ENCODE peak calls at places on chromosomes 5 and 9, in four cellular contexts. V, W, T and D are unnamed samples.

GRCh38 chr5:137834498-137834897 is 33.2 kb upstream of the MYOT start:
- DNase-seq in V (no peak), W (no peak), T (no peak), D (no peak)

GRCh38 chr5:108472237-108472636 is 90.3 kb upstream of the FBXL17 start:
- DNase-seq in V (peak; percentile 51), W (no peak), T (no peak), D (no peak)

GRCh38 chr9:84953797-84954695 is 284.5 kb downstream of the NTRK2 start:
- DNase-seq in V (peak; percentile 1), W (peak; percentile 10), T (peak; percentile 77), D (peak; percentile 60)

GRCh38 chr5:140926211-140926902 is at the start of gene PCDHAC1:
- DNase-seq in V (no peak), W (no peak), T (peak; percentile 78), D (peak; percentile 85)

GRCh38 chr9:135978650-135979461 is 17.7 kb upstream of the UBAC1 start:
- DNase-seq in V (no peak), W (no peak), T (no peak), D (no peak)

GRCh38 chr5:89346573-89346972 is 463.6 kb upstream of the MEF2C start:
- DNase-seq in V (peak; percentile 4), W (no peak), T (no peak), D (no peak)

GRCh38 chr5:157109744-157110143 is 900 bp upstream of the HAVCR2 start:
- DNase-seq in V (no peak), W (no peak), T (no peak), D (no peak)

GRCh38 chr9:132239518-132239917 is 77.7 kb downstream of the NTNG2 start:
- DNase-seq in V (no peak), W (no peak), T (no peak), D (no peak)

GRCh38 chr9:83019246-83019645 is 43.7 kb downstream of the RASEF start:
- DNase-seq in V (no peak), W (no peak), T (no peak), D (no peak)

GRCh38 chr5:9544502-9545300 is 1.2 kb downstream of the SEMA5A start:
- DNase-seq in V (peak; percentile 80), W (peak; percentile 91), T (peak; percentile 85), D (peak; percentile 89)

GRCh38 chr9:100428871-100429654 is 2.1 kb downstream of the MSANTD3 start:
- DNase-seq in V (peak; percentile 100), W (peak; percentile 93), T (no peak), D (no peak)

GRCh38 chr5:168669668-168670378 is 90.7 kb upstream of the PANK3 start:
- DNase-seq in V (no peak), W (no peak), T (no peak), D (no peak)

GRCh38 chr5:125357660-125358059 is 611.2 kb upstream of the ZNF608 start:
- DNase-seq in V (no peak), W (no peak), T (no peak), D (no peak)

GRCh38 chr5:1184481-1184880 is 16.9 kb upstream of the SLC6A19 start:
- DNase-seq in V (no peak), W (no peak), T (peak; percentile 20), D (no peak)

GRCh38 chr9:91198405-91198804 is 163.3 kb downstream of the AUH start:
- DNase-seq in V (no peak), W (no peak), T (no peak), D (no peak)

GRCh38 chr9:18490591-18491370 is 16.8 kb downstream of the ADAMTSL1 start:
- DNase-seq in V (peak; percentile 99), W (peak; percentile 76), T (peak; percentile 80), D (no peak)

GRCh38 chr5:135829681-135830383 is 4.6 kb upstream of the SLC25A48 start:
- DNase-seq in V (peak; percentile 31), W (peak; percentile 66), T (peak; percentile 61), D (peak; percentile 62)

GRCh38 chr5:66982514-66982913 is 214.1 kb downstream of the CD180 start:
- DNase-seq in V (no peak), W (no peak), T (no peak), D (no peak)

GRCh38 chr5:154242964-154243376 is 52.4 kb downstream of the GALNT10 start:
- DNase-seq in V (no peak), W (no peak), T (no peak), D (no peak)

GRCh38 chr9:129619787-129620668 is 873 bp downstream of the C9orf50 start:
- DNase-seq in V (peak; percentile 34), W (no peak), T (no peak), D (no peak)

GRCh38 chr5:155700333-155700732 is 626.6 kb upstream of the SGCD start:
- DNase-seq in V (no peak), W (no peak), T (no peak), D (no peak)

GRCh38 chr9:4012446-4012845 is 287.4 kb downstream of the GLIS3 start:
- DNase-seq in V (no peak), W (no peak), T (no peak), D (no peak)

GRCh38 chr9:89096807-89097206 is 81.8 kb downstream of the SHC3 start:
- DNase-seq in V (no peak), W (no peak), T (no peak), D (no peak)
- H3K4me1 ChIP-seq in V (peaks cover 9% of the 10 kb centered on the region), W (peaks cover 7% of the 10 kb centered on the region), T (no peaks in the 10 kb centered on the region), D (no peaks in the 10 kb centered on the region)

GRCh38 chr5:79653843-79654242 is 35.8 kb upstream of the CMYA5 start:
- DNase-seq in V (no peak), W (no peak), T (no peak), D (no peak)
- H3K36me3 ChIP-seq in V (peaks cover 5% of the 10 kb centered on the region), W (peaks cover 28% of the 10 kb centered on the region), T (peaks cover 2% of the 10 kb centered on the region), D (peaks cover 9% of the 10 kb centered on the region)

GRCh38 chr9:121358747-121359146 is 11.3 kb downstream of the STOM start:
- DNase-seq in V (no peak), W (no peak), T (no peak), D (no peak)

GRCh38 chr9:121354770-121355169 is 15.3 kb downstream of the STOM start:
- DNase-seq in V (peak; percentile 83), W (no peak), T (no peak), D (no peak)

GRCh38 chr9:121354141-121354540 is 15.9 kb downstream of the STOM start:
- DNase-seq in V (no peak), W (no peak), T (no peak), D (no peak)

GRCh38 chr9:121359358-121360294 is 10.4 kb downstream of the STOM start:
- DNase-seq in V (no peak), W (no peak), T (no peak), D (no peak)

GRCh38 chr9:121357011-121357410 is 13.0 kb downstream of the STOM start:
- DNase-seq in V (no peak), W (no peak), T (no peak), D (no peak)
- H3K4me1 ChIP-seq in V (peaks cover 19% of the 10 kb centered on the region), W (peaks cover 72% of the 10 kb centered on the region), T (peaks cover 3% of the 10 kb centered on the region), D (no peaks in the 10 kb centered on the region)

DNA sequence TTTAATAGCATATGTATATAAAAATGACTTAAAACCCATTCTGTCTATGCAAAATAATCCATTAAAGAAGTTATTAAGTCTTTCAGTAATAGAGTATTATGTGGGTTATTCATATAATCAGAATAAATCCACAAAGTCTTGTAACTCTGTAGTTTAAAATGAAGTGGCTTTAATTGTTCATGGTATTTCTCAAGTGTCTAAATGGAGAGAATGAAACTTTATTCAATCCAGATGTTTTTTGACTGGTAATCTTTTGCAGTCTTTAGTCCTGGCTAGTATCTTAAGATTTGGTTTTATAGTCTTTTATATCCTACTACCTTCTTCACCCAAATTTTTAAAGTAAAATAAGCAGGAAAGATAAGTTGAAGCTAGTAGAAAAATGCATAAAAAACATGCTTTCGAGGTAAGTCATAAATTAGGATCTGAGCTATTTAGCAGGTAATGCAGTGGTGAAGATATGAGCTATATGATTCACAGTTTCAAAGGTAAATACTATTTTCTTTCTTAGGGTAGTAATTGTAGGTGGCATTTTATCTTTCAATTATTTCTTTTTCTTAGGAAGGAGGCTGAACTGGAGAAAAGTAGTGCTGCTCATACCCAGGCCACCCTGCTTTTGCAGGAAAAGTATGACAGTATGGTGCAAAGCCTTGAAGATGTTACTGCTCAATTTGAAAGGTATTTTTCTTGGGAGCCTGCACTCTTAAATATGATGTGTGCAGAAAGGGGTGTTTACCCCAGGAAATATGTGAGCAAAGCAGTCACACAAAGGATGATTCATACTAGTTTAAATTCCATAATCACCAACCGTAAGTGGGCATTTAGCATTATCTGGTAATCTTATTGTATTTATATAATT is 17.9 kb downstream of the HMMR start:
- DNase-seq in V (peak; percentile 28), W (peak; percentile 35), T (no peak), D (no peak)
- H3K36me3 ChIP-seq in V (no peaks in the 10 kb centered on the region), W (peaks cover 86% of the 10 kb centered on the region), T (no peaks in the 10 kb centered on the region), D (no peaks in the 10 kb centered on the region)